ENCODE peak calls at places on chromosomes 7 and 10, in six cellular contexts. J is H1, X is HepG2, G is GM12878, U is GM12891, V is K562. M is an unnamed sample.

GRCh38 chr7:149742075-149742701 is 31.2 kb downstream of the ZNF467 start:
- DNase-seq in J (peak; percentile 57), X (peak; percentile 41), G (no peak), U (peak; percentile 66), V (peak; percentile 91), M (peak; percentile 71)

GRCh38 chr7:123749537-123749857 is 694 bp upstream of the WASL start:
- DNase-seq in J (no peak), X (peak; percentile 68), G (no peak), U (no peak), V (peak; percentile 72), M (no peak)

GRCh38 chr7:29087840-29088169 is 58.5 kb downstream of the CPVL start:
- DNase-seq in J (no peak), X (no peak), G (no peak), U (no peak), V (no peak), M (no peak)

GRCh38 chr10:77409697-77410471 is 227.7 kb downstream of the KCNMA1 start:
- DNase-seq in J (no peak), X (no peak), G (no peak), U (no peak), V (no peak), M (no peak)

GRCh38 chr10:6163364-6164270 is 39.1 kb upstream of the PFKFB3 start:
- DNase-seq in J (no peak), X (no peak), G (peak; percentile 47), U (peak; percentile 95), V (peak; percentile 97), M (peak; percentile 95)

GRCh38 chr7:116052006-116052405 is 21.4 kb upstream of the TFEC start:
- DNase-seq in J (no peak), X (no peak), G (no peak), U (no peak), V (no peak), M (no peak)

GRCh38 chr7:139870406-139870805 is 41.3 kb downstream of the TBXAS1 start:
- DNase-seq in J (no peak), X (no peak), G (no peak), U (no peak), V (no peak), M (no peak)

GRCh38 chr7:51344406-51344805 is 27.8 kb upstream of the COBL start:
- DNase-seq in J (no peak), X (peak; percentile 27), G (no peak), U (no peak), V (no peak), M (no peak)

GRCh38 chr10:113240736-113241135 is 290.7 kb downstream of the TCF7L2 start:
- DNase-seq in J (no peak), X (peak; percentile 6), G (no peak), U (no peak), V (no peak), M (no peak)

GRCh38 chr7:26729150-26729772 is 135.1 kb downstream of the SKAP2 start:
- DNase-seq in J (no peak), X (no peak), G (no peak), U (no peak), V (no peak), M (no peak)

GRCh38 chr7:149196705-149197171 is 1.4 kb downstream of the ZNF282 start:
- DNase-seq in J (no peak), X (peak; percentile 27), G (no peak), U (no peak), V (peak; percentile 52), M (no peak)

GRCh38 chr7:132210821-132211220 is 365.4 kb downstream of the PLXNA4 start:
- DNase-seq in J (no peak), X (no peak), G (no peak), U (no peak), V (no peak), M (no peak)

GRCh38 chr7:117277576-117277975 is 45.3 kb downstream of the WNT2 start:
- DNase-seq in J (no peak), X (no peak), G (no peak), U (no peak), V (no peak), M (no peak)

GRCh38 chr10:92920866-92921265 is 72.5 kb downstream of the EXOC6 start:
- DNase-seq in J (no peak), X (no peak), G (no peak), U (no peak), V (no peak), M (no peak)

GRCh38 chr7:82810558-82811259 is 352.0 kb downstream of the PCLO start:
- DNase-seq in J (no peak), X (peak; percentile 18), G (no peak), U (no peak), V (peak; percentile 7), M (no peak)

GRCh38 chr7:30349170-30349569 is 64.8 kb downstream of the ZNRF2 start:
- DNase-seq in J (no peak), X (no peak), G (no peak), U (no peak), V (no peak), M (no peak)

GRCh38 chr7:50339990-50340500 is 35.5 kb downstream of the IKZF1 start:
- DNase-seq in J (no peak), X (no peak), G (no peak), U (no peak), V (peak; percentile 80), M (no peak)

DNA sequence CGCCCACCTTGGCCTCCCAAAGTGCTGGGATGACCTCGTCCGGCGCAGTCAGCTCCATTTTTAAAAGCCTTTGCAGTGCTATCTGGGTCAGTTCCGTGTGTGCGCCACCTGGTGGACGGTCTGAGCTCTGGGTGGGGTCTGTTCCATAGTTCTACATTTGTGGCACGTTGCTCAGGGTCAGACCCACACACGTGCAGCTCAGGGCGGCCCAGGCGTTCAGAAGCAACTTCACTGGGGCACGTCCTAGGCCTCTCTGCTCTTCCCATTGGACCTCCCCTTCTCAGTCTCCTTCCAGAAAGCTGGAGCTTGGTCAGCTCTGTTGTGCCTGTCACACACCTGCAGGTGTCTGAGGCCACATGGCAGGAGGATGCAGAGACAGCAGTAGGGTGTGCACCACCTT is 137.9 kb downstream of the DNAJB6 start:
- DNase-seq in J (peak; percentile 46), X (peak; percentile 20), G (no peak), U (no peak), V (peak; percentile 83), M (no peak)
- TF ChIP-seq TAF1 in J (no peak), X (no peak), G (no peak), U (no peak), V (no peak), M (no peak)

DNA sequence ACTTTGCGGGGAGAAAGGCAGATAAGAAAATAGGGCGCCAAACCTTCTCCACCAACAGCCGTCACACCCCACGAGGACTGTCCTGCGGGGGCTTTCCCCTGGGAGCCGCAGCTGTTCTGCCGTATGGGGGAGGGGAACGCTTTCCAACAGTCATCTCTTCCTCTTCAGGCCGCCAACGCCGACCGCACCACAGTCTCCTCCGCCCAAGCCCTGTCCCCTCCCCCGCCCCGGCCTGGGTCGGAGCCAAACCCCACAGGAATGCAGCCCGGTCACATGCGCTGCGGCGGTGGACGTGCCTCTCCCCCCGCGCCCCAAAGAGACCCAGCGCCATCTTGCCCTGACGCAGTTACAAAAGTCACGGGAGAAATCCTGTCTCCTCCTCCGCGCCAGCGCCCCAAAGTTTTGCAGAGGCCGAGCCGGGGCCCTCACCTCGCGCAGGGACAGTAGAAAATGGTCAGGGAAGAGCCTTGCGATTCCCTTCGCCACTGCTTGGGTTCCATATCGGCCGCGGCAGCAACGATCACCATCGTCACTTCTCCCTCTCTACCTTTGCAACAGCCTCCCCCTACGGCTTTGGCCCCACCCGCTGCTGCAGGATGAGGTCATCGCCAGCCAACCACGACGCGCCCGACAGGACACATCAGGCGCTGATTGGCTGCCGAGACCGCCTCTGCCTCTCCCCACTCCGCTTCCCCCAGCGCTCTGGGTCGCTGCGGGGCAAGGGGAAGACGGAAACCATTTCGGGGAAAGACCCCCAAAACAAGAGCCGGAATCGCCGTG is 1.3 kb upstream of the KMT2E start:
- DNase-seq in J (peak; percentile 89), X (peak; percentile 94), G (peak; percentile 97), U (peak; percentile 83), V (peak; percentile 100), M (peak; percentile 86)
- TF ChIP-seq POLR2A in J (peak; percentile 85), X (peak; percentile 77), G (peak; percentile 82), U (peak; percentile 85), V (peak; percentile 99), M (peak; percentile 66)

GRCh38 chr7:65979583-65980477 is 2.2 kb downstream of the GUSB start:
- DNase-seq in J (no peak), X (no peak), G (no peak), U (no peak), V (no peak), M (no peak)

GRCh38 chr7:65981965-65982792 is at the start of gene GUSB:
- DNase-seq in J (peak; percentile 79), X (peak; percentile 78), G (peak; percentile 51), U (peak; percentile 90), V (peak; percentile 95), M (peak; percentile 86)

GRCh38 chr7:65983965-65984654 is 2.1 kb upstream of the GUSB start:
- DNase-seq in J (no peak), X (no peak), G (no peak), U (no peak), V (no peak), M (no peak)

GRCh38 chr7:65978891-65979582 is 3.0 kb downstream of the GUSB start:
- DNase-seq in J (no peak), X (no peak), G (no peak), U (no peak), V (no peak), M (no peak)

DNA sequence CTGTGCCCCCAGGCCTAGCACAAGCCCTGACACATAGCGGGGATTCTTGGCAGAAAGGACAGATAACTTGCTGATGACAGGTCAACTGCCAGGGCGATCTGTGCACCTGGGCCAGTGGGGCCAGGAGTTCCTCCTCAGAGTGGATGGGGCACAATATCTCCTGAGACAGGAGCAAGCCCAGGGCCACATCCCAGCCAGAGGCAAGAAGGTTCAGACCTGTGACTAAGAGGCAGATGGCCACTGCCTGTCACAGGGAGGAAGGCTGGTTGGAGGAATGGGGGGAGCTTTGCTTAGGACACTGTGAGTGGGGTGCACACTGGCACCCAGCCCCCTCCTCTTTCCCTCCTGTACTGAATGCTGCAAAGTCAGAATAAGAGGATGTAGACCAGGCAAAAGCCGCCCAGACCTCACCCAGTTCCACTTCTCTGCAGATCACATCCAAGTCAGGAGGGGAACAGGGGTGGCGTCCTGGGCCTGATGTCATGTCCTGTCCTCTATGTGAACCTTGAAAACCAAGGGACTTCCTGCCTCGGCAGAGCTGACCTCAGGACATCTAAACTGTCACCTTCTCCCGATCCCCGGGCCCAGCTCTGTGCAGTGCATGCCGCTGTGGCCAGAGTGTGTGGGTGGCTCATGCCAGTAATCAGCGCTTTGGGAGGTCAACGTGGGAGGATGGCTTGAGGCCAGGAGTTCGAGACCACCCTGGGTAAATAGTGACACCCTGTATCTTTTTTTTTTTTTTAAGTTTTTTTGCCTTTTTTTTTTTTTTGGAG is 1.3 kb downstream of the GUSB start:
- DNase-seq in J (no peak), X (no peak), G (peak; percentile 59), U (peak; percentile 49), V (peak; percentile 78), M (peak; percentile 59)
- TF ChIP-seq POLR2AphosphoS5 in J (no peak), X (no peak), G (peak; percentile 87), U (peak; percentile 75), V (peak; percentile 77), M (peak; percentile 81)

GRCh38 chr7:10721289-10721688 is 252.4 kb upstream of the PHF14 start:
- DNase-seq in J (no peak), X (no peak), G (no peak), U (no peak), V (no peak), M (no peak)

GRCh38 chr7:10718768-10719167 is 254.9 kb upstream of the PHF14 start:
- DNase-seq in J (no peak), X (no peak), G (no peak), U (no peak), V (no peak), M (no peak)

GRCh38 chr7:10724449-10724848 is 249.2 kb upstream of the PHF14 start:
- DNase-seq in J (no peak), X (no peak), G (no peak), U (no peak), V (no peak), M (no peak)

GRCh38 chr7:10723832-10724231 is 249.8 kb upstream of the PHF14 start:
- DNase-seq in J (no peak), X (no peak), G (no peak), U (no peak), V (no peak), M (no peak)

GRCh38 chr7:10720042-10720441 is 253.6 kb upstream of the PHF14 start:
- DNase-seq in J (no peak), X (no peak), G (no peak), U (no peak), V (no peak), M (no peak)
- TF ChIP-seq TAF1 in J (no peak), X (no peak), G (no peak), U (no peak), V (no peak), M (no peak)

M was measured in GM12892.